ENCODE peak calls at places on chromosomes 12 and 14, in seven cellular contexts. One of them, this sample, is unnamed.

GRCh38 chr12:93226356-93226755 is 151.4 kb upstream of the NUDT4 start:
- DNase-seq in NCI-H345: no peak
- DNase-seq in anterior cingulate cortex: no peak
- DNase-seq in Caki2: no peak
- DNase-seq in DMS53: no peak
- DNase-seq in substantia nigra: no peak
- DNase-seq in NCI-H774: no peak
- DNase-seq in this sample: no peak

GRCh38 chr14:93691042-93691780 is 97.1 kb downstream of the PRIMA1 start:
- DNase-seq in NCI-H345: no peak
- DNase-seq in anterior cingulate cortex: no peak
- DNase-seq in Caki2: no peak
- DNase-seq in DMS53: peak
- DNase-seq in substantia nigra: no peak
- DNase-seq in NCI-H774: no peak
- DNase-seq in this sample: no peak

GRCh38 chr14:99236386-99237133 is 35.4 kb downstream of the BCL11B start:
- DNase-seq in NCI-H345: no peak
- DNase-seq in anterior cingulate cortex: no peak
- DNase-seq in Caki2: no peak
- DNase-seq in DMS53: no peak
- DNase-seq in substantia nigra: no peak
- DNase-seq in NCI-H774: no peak
- DNase-seq in this sample: no peak

GRCh38 chr12:47778842-47779241 is 5.8 kb downstream of the SLC48A1 start:
- DNase-seq in NCI-H345: no peak
- DNase-seq in anterior cingulate cortex: no peak
- DNase-seq in Caki2: no peak
- DNase-seq in DMS53: no peak
- DNase-seq in substantia nigra: no peak
- DNase-seq in NCI-H774: no peak
- DNase-seq in this sample: no peak

GRCh38 chr14:91244501-91244901 is at the start of gene GPR68:
- DNase-seq in NCI-H345: peak
- DNase-seq in anterior cingulate cortex: no peak
- DNase-seq in Caki2: no peak
- DNase-seq in DMS53: no peak
- DNase-seq in substantia nigra: no peak
- DNase-seq in NCI-H774: peak
- DNase-seq in this sample: no peak

GRCh38 chr14:101471723-101472517 is 89.4 kb upstream of the DIO3 start:
- DNase-seq in NCI-H345: no peak
- DNase-seq in anterior cingulate cortex: no peak
- DNase-seq in Caki2: no peak
- DNase-seq in DMS53: no peak
- DNase-seq in substantia nigra: no peak
- DNase-seq in NCI-H774: no peak
- DNase-seq in this sample: no peak

GRCh38 chr14:59098377-59098776 is 90.1 kb upstream of the DAAM1 start:
- DNase-seq in NCI-H345: no peak
- DNase-seq in anterior cingulate cortex: no peak
- DNase-seq in Caki2: peak
- DNase-seq in DMS53: no peak
- DNase-seq in substantia nigra: no peak
- DNase-seq in NCI-H774: no peak
- DNase-seq in this sample: no peak

GRCh38 chr14:69050235-69051184 is 71.4 kb upstream of the ACTN1 start:
- DNase-seq in NCI-H345: no peak
- DNase-seq in anterior cingulate cortex: no peak
- DNase-seq in Caki2: no peak
- DNase-seq in DMS53: no peak
- DNase-seq in substantia nigra: no peak
- DNase-seq in NCI-H774: no peak
- DNase-seq in this sample: no peak

GRCh38 chr12:84974177-84974815 is 61.7 kb upstream of the SLC6A15 start:
- DNase-seq in NCI-H345: no peak
- DNase-seq in anterior cingulate cortex: no peak
- DNase-seq in Caki2: no peak
- DNase-seq in DMS53: no peak
- DNase-seq in substantia nigra: no peak
- DNase-seq in NCI-H774: no peak
- DNase-seq in this sample: no peak

GRCh38 chr12:13342971-13343370 is 146.4 kb downstream of the EMP1 start:
- DNase-seq in NCI-H345: no peak
- DNase-seq in anterior cingulate cortex: no peak
- DNase-seq in Caki2: no peak
- DNase-seq in DMS53: no peak
- DNase-seq in substantia nigra: no peak
- DNase-seq in NCI-H774: no peak
- DNase-seq in this sample: no peak

GRCh38 chr14:75551021-75551420 is 27.4 kb upstream of the FLVCR2 start:
- DNase-seq in NCI-H345: no peak
- DNase-seq in anterior cingulate cortex: no peak
- DNase-seq in Caki2: no peak
- DNase-seq in DMS53: no peak
- DNase-seq in substantia nigra: no peak
- DNase-seq in NCI-H774: no peak
- DNase-seq in this sample: no peak